ENCODE peak calls at places on chromosomes 7 and 10, in six cellular contexts. T is IMR-90, Z is transverse colon, G is HCT116, P is uterus, E is adrenal gland. D is an unnamed sample. For H3K4me1, the result is how much of the 10 kb centered on the place peaks cover.

GRCh38 chr10:43078986-43079273 is 2.1 kb downstream of the RET start:
- DNase-seq in E (no peak), G (no peak), Z (peak), P (no peak), T (no peak), D (no peak)

GRCh38 chr10:79148452-79149344 is 79.9 kb downstream of the ZMIZ1 start:
- DNase-seq in P (no peak), E (peak), Z (peak), G (no peak), T (peak), D (no peak)

GRCh38 chr10:113021268-113022028 is 71.4 kb downstream of the TCF7L2 start:
- DNase-seq in Z (no peak), T (no peak), G (no peak), P (no peak), E (no peak), D (peak)

GRCh38 chr7:105210721-105211205 is 178.0 kb downstream of the SRPK2 start:
- DNase-seq in E (peak), P (no peak), G (no peak), T (no peak), Z (no peak), D (peak)

GRCh38 chr7:2002561-2003450 is 229.9 kb downstream of the MAD1L1 start:
- DNase-seq in G (no peak), Z (no peak), T (no peak), E (peak), P (peak), D (no peak)

GRCh38 chr7:12508554-12508953 is 62.0 kb upstream of the SCIN start:
- DNase-seq in P (no peak), Z (no peak), G (no peak), T (no peak), E (no peak), D (no peak)

GRCh38 chr10:86961481-86962091 is 3.2 kb downstream of the SNCG start:
- DNase-seq in T (peak), G (no peak), P (peak), Z (no peak), E (peak), D (no peak)

GRCh38 chr7:15557186-15557585 is 4.6 kb downstream of the AGMO start:
- DNase-seq in Z (no peak), G (no peak), P (no peak), T (no peak), E (no peak), D (no peak)

GRCh38 chr10:92914478-92915066 is 66.3 kb downstream of the EXOC6 start:
- DNase-seq in G (peak), P (peak), T (peak), Z (peak), E (peak), D (peak)

GRCh38 chr10:95440326-95440725 is 120.8 kb downstream of the SORBS1 start:
- DNase-seq in P (no peak), G (no peak), Z (no peak), E (no peak), T (no peak), D (no peak)

GRCh38 chr10:47247190-47248059 is 52.6 kb upstream of the GDF10 start:
- DNase-seq in G (no peak), Z (peak), T (no peak), P (no peak), E (no peak), D (no peak)

GRCh38 chr10:78812571-78813318 is 256.0 kb upstream of the ZMIZ1 start:
- DNase-seq in T (no peak), Z (no peak), P (no peak), G (no peak), E (no peak), D (no peak)

GRCh38 chr7:323410-323809 is 33.4 kb downstream of the FOXL3 start:
- DNase-seq in G (no peak), P (no peak), T (no peak), Z (no peak), E (no peak), D (no peak)

GRCh38 chr7:82156938-82157337 is 286.6 kb downstream of the CACNA2D1 start:
- DNase-seq in P (no peak), E (peak), Z (no peak), T (peak), G (no peak), D (no peak)

GRCh38 chr10:109640915-109641314 is 282.4 kb downstream of the XPNPEP1 start:
- DNase-seq in E (no peak), P (no peak), G (no peak), Z (no peak), T (no peak), D (no peak)

GRCh38 chr7:41467596-41467995 is 235.3 kb downstream of the INHBA start:
- DNase-seq in P (no peak), E (no peak), Z (no peak), G (no peak), T (no peak), D (no peak)

GRCh38 chr10:112148314-112148713 is 35.3 kb downstream of the GPAM start:
- DNase-seq in G (no peak), T (no peak), E (no peak), Z (no peak), P (no peak), D (no peak)

GRCh38 chr7:2876031-2876862 is 32.1 kb upstream of the GNA12 start:
- DNase-seq in E (no peak), P (peak), G (no peak), Z (no peak), T (peak), D (no peak)

GRCh38 chr10:79387974-79388850 is 40.9 kb downstream of the PPIF start:
- DNase-seq in T (no peak), Z (peak), G (no peak), P (no peak), E (peak), D (no peak)

DNA sequence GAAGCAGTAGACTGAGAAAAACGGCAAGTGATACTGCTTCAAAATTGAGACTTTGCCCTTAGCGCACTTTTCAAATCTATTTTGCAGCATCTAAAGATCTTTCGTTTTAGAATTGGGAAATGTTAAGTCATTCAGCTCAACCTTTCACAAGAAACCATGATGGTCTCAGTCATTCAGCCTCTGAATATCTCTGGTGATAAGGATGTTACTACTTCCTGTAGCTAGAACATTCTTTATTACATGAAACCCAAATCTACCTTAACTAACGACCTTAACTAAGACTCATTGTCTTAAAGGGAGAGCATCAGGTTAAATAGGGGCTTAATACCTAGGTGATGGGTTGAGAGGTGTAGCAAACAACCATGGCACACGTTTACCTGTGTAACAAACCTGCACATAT is 26.4 kb upstream of the AKR1B10 start:
- DNase-seq in P (no peak), T (no peak), Z (no peak), E (no peak), G (no peak), D (no peak)
- H3K4me1 ChIP-seq in P (under half), T (under half), Z (under half), E (under half), G (under half), D (under half)

GRCh38 chr7:73830872-73831655 is at the start of gene CLDN4:
- DNase-seq in G (peak), T (no peak), E (no peak), P (no peak), Z (peak), D (peak)
- TF ChIP-seq POLR2A in G (peak), T (no peak), E (no peak), P (no peak), Z (peak), D (peak)

DNA sequence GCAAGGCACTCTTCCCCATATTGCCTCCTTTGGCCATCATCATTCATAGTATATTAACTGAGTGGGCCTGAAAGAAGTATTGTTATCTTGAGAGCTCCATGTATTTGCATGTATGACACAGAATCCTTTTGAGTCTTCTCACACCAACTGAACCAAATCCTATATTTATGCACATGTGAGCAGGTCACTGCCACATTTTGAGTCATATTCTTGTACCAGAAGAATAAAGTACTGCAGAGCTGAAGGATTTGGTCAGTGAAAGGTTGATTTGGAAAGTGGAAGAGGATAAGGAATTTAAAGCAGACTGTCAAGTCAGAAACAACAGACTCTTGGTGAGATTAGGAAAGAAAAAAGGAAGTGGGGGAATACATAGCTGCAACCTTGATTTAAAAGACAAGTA is 121.8 kb downstream of the ARID5B start:
- DNase-seq in G (no peak), Z (no peak), T (no peak), E (no peak), P (no peak), D (no peak)
- H3K4me1 ChIP-seq in G (under half), Z (half or more), T (under half), E (under half), P (under half), D (under half)

DNA sequence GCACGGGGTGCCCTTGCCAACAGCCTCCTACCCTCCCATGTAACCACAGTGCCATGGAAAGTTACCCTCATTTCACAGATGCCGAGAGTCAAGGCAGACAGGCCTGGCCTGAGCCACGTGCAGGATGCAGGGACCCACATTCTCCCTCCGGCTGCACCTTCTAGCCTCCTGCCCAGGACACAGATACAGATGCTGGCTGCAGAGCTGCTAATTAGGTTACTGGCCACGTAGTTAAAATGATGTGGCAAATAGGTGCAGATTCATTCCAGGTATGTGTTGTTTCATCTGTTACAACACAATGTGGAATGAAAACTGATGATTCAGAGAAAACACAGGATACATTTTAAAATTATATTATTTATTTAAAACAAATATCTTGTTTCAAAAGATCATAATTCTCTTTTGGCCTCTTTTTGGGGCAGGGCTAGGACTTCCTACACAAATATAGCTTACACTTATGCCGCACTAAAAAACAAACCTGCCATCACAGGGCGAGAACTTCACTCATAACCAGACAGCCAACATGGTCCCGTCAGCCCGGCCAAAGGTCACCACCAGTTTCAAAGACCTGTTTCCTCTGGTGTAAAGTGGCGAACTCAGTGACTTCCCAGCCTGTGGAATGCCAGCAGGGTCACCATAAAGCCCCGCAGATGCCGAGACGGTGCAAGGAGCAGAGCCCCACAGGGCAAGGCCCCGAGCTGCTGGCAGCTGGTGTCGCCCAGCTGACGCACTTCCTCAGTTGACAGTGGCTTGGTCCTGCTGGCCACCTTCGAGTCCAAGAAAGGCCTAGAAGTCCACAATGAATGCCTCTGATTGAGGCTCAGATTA is 83.5 kb downstream of the TNS3 start:
- DNase-seq in Z (peak), P (no peak), E (no peak), G (no peak), T (no peak), D (peak)
- TF ChIP-seq POLR2A in Z (no peak), P (no peak), E (no peak), G (no peak), T (no peak), D (no peak)

GRCh38 chr10:125060486-125060850 is 99.9 kb downstream of the CTBP2 start:
- DNase-seq in T (peak), P (peak), Z (no peak), E (no peak), G (no peak), D (no peak)
- H3K4me1 ChIP-seq in T (half or more), P (half or more), Z (half or more), E (half or more), G (under half), D (half or more)

DNA sequence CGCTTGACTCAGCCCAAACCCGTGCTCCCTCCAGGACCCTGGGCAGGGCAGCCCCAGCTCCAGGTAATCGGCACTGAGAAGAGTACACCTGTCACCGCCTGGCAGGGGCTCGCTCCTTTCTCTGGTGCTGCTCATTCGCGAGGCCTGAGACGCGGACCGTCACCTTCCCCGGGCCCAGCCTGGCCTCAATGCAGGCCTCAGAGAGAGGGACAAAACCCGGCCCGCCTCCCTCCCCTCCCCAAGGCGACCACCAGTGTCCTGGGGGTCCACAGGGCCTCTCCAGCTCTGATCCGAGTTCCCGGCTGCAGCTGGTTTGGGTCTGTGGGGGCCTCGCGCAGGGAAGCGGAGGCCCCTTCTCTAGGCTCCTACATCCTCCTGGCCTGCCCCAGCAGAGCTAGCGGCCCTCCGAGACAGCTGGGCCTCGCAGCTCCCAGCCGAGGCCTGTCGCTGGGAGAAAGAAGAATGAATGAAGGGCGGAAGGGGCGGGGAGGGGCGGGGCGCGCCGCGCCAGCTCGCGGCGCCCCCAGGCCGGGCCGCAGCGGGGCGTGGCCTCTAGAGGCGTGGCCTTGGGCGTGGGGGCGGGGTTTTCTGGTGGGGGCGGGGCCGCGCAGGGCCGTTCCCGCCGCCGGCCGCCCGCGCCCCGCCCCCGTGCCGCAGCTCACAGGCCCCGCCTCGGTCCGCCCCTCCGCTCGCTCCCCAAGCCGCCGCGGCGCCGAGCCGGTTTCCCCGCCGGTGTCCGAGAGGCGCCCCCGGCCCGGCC is at the start of gene LIMK1:
- DNase-seq in T (peak), P (peak), G (no peak), E (peak), Z (peak), D (peak)
- TF ChIP-seq POLR2A in T (peak), P (no peak), G (no peak), E (no peak), Z (no peak), D (peak)

DNA sequence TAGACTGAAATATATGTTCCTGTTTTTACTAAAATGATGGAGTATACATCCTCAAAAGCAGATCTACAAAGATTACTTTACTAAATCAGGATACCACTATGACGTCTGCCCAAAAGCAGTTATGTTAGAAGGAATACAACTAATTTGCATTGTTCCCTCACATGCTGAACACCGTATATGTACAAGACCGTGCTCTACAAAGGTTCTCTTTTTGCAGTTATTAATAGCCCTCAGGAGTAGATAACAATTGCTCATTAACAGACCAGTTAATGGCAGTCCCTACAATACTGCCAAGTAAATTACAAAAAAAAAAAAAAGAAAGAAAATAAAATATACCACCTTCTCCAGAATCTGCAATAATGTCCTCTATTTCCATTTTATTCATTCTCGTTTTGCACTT is 137.5 kb downstream of the CD36 start:
- DNase-seq in Z (no peak), E (no peak), T (no peak), P (no peak), G (no peak), D (no peak)
- H3K4me1 ChIP-seq in Z (under half), E (under half), T (under half), P (under half), G (under half), D (under half)

GRCh38 chr10:97640174-97640867 is at the start of gene PI4K2A:
- DNase-seq in Z (peak), G (peak), T (peak), P (peak), E (peak), D (peak)
- TF ChIP-seq POLR2A in Z (peak), G (no peak), T (peak), P (peak), E (peak), D (peak)

GRCh38 chr7:155998766-155999630 is 186.7 kb upstream of the SHH start:
- DNase-seq in E (no peak), P (no peak), Z (no peak), T (no peak), G (no peak), D (no peak)

GRCh38 chr7:156002362-156003001 is 190.2 kb upstream of the SHH start:
- DNase-seq in E (no peak), P (no peak), T (no peak), G (no peak), Z (no peak), D (no peak)

GRCh38 chr7:156001496-156002260 is 189.4 kb upstream of the SHH start:
- DNase-seq in P (no peak), G (no peak), E (no peak), Z (no peak), T (no peak), D (no peak)

GRCh38 chr7:155999631-156000489 is 187.6 kb upstream of the SHH start:
- DNase-seq in T (no peak), P (no peak), E (no peak), Z (no peak), G (no peak), D (no peak)

DNA sequence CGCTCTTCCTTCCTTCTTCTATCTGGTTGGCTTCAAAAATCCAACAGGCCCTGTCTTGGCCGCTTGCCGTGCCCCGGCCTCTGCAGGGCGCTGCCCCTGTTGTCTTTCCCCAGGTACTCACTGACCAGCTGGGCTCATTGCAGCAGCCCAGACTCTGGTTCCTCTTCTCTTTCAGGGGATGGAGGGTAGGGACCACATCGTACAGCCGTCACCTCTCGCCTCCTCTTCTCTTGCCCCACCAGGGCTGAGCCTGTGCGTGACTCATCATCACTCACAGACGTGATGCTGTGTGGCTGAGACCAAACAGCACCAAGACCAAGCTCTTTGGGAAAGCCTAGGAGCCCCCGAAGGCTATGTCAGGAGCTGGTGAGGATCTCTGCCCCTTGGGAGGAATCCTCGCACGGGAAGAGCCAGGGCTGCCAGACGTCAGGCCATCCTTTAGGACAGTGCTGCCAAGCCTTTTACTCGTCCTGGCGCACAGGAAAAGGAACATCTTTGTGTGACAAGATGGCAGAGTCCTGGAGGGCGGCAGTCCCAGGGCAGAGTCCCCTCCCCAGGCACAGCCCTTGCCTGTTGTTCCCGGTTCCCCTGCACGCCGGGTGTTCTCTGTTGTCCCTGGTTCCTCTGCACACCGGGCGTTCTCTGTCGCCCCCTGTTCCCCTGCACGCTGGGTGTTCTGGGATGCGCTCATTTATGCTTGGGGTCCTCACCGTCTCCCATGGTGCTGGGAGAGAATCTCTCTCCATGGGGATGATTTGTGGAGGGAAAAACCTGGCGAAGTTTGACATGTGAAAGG is 188.5 kb upstream of the SHH start:
- DNase-seq in Z (no peak), P (no peak), G (no peak), T (no peak), E (no peak), D (no peak)
- H3K4me1 ChIP-seq in Z (under half), P (under half), G (under half), T (under half), E (under half), D (under half)

GRCh38 chr10:71218046-71218832 is 5.9 kb downstream of the UNC5B start:
- DNase-seq in E (peak), G (peak), T (peak), P (no peak), Z (no peak), D (no peak)
- TF ChIP-seq POLR2A in E (no peak), G (no peak), T (no peak), P (no peak), Z (no peak), D (no peak)

D was measured in body of pancreas.